ENCODE peak calls at places on chromosomes 2 and 18, in four cellular contexts. V is HL-60, K is GM12865, A is cardiac fibroblast. H is an unnamed sample.

GRCh38 chr18:12497839-12498238 is 90.1 kb downstream of the PRELID3A start:
- DNase-seq in K (no peak), A (no peak), V (no peak), H (no peak)

GRCh38 chr2:8984152-8984551 is 19.3 kb downstream of the MBOAT2 start:
- DNase-seq in V (no peak), K (peak), A (peak), H (no peak)

GRCh38 chr2:177106212-177106611 is 106.4 kb upstream of the HNRNPA3 start:
- DNase-seq in K (peak), V (no peak), A (no peak), H (no peak)

GRCh38 chr2:147525724-147526489 is 318.9 kb upstream of the ACVR2A start:
- DNase-seq in V (no peak), A (no peak), K (peak), H (no peak)

GRCh38 chr2:230008708-230009066 is 60.0 kb downstream of the SLC16A14 start:
- DNase-seq in A (no peak), V (no peak), K (no peak), H (no peak)

GRCh38 chr18:3612315-3612714 is 162.3 kb downstream of the TGIF1 start:
- DNase-seq in A (no peak), V (no peak), K (no peak), H (peak)

GRCh38 chr2:183812091-183812490 is 687.8 kb downstream of the NUP35 start:
- DNase-seq in A (no peak), V (no peak), K (no peak), H (no peak)

GRCh38 chr2:64291181-64291580 is 147.0 kb upstream of the PELI1 start:
- DNase-seq in A (peak), V (no peak), K (peak), H (peak)

GRCh38 chr2:58237741-58238140 is 3.4 kb downstream of the FANCL start:
- DNase-seq in V (no peak), A (no peak), K (peak), H (no peak)

GRCh38 chr2:43724728-43725526 is 48.7 kb upstream of the C1GALT1C1L start:
- DNase-seq in V (no peak), A (peak), K (no peak), H (no peak)

GRCh38 chr2:197215988-197216979 is 94.3 kb downstream of the ANKRD44 start:
- DNase-seq in A (peak), K (peak), V (peak), H (peak)

GRCh38 chr2:28399289-28399688 is 6.6 kb downstream of the FOSL2 start:
- DNase-seq in K (no peak), V (no peak), A (no peak), H (no peak)

GRCh38 chr2:34656632-34657031 is 1057.5 kb upstream of the FAM98A start:
- DNase-seq in V (peak), K (peak), A (no peak), H (no peak)

GRCh38 chr18:59899298-59900221 is at the start of gene PMAIP1:
- DNase-seq in V (peak), K (peak), A (peak), H (peak)

GRCh38 chr18:45688834-45689233 is 35.1 kb upstream of the SLC14A1 start:
- DNase-seq in K (peak), A (no peak), V (no peak), H (no peak)

GRCh38 chr2:193963472-193964119 is 1693.4 kb upstream of the SLC39A10 start:
- DNase-seq in V (no peak), K (peak), A (peak), H (peak)

GRCh38 chr2:171711351-171711750 is 24.1 kb downstream of the DYNC1I2 start:
- DNase-seq in V (no peak), K (no peak), A (peak), H (peak)

GRCh38 chr2:149860276-149860921 is 272.8 kb upstream of the MMADHC start:
- DNase-seq in A (peak), V (peak), K (no peak), H (peak)

GRCh38 chr2:190359896-190360376 is 16.5 kb downstream of the INPP1 start:
- DNase-seq in A (peak), K (peak), V (no peak), H (peak)

GRCh38 chr18:58605027-58606020 is 23.6 kb downstream of the ALPK2 start:
- DNase-seq in K (peak), V (no peak), A (peak), H (peak)

GRCh38 chr2:203928849-203929248 is 7.7 kb upstream of the ICOS start:
- DNase-seq in K (no peak), V (no peak), A (peak), H (no peak)

GRCh38 chr2:188971316-188971930 is 2.8 kb upstream of the COL3A1 start:
- DNase-seq in V (no peak), K (no peak), A (peak), H (peak)

GRCh38 chr2:102224824-102225739 is 38.3 kb downstream of the IL1RL2 start:
- DNase-seq in A (no peak), V (peak), K (no peak), H (no peak)

GRCh38 chr2:220096406-220096805 is 469.0 kb downstream of the SLC4A3 start:
- DNase-seq in K (no peak), A (no peak), V (no peak), H (peak)

GRCh38 chr2:8533923-8534322 is 147.9 kb upstream of the ID2 start:
- DNase-seq in V (no peak), A (no peak), K (no peak), H (no peak)

GRCh38 chr2:10584843-10585475 is 104.8 kb downstream of the NOL10 start:
- DNase-seq in V (no peak), A (peak), K (no peak), H (peak)

GRCh38 chr2:9002637-9003365 is 683 bp downstream of the MBOAT2 start:
- DNase-seq in A (peak), V (no peak), K (no peak), H (no peak)

GRCh38 chr18:41923495-41923894 is 31.5 kb upstream of the PIK3C3 start:
- DNase-seq in K (no peak), V (peak), A (no peak), H (no peak)

GRCh38 chr18:33558529-33558928 is 19.5 kb upstream of the ASXL3 start:
- DNase-seq in V (no peak), A (no peak), K (no peak), H (no peak)

GRCh38 chr18:53567935-53568574 is 656.4 kb downstream of the MBD2 start:
- DNase-seq in K (peak), V (no peak), A (peak), H (peak)

GRCh38 chr2:38836801-38837200 is 38.9 kb downstream of the DHX57 start:
- DNase-seq in A (no peak), V (no peak), K (peak), H (no peak)

GRCh38 chr18:48027401-48027931 is 97.0 kb upstream of the SMAD2 start:
- DNase-seq in K (no peak), A (no peak), V (no peak), H (peak)

GRCh38 chr18:48026216-48026615 is 95.8 kb upstream of the SMAD2 start:
- DNase-seq in A (no peak), V (no peak), K (no peak), H (no peak)

GRCh38 chr18:48029296-48029986 is 99.0 kb upstream of the SMAD2 start:
- DNase-seq in A (no peak), K (no peak), V (no peak), H (no peak)

GRCh38 chr18:48028716-48029115 is 98.3 kb upstream of the SMAD2 start:
- DNase-seq in A (no peak), K (no peak), V (no peak), H (no peak)

GRCh38 chr18:48028081-48028480 is 97.6 kb upstream of the SMAD2 start:
- DNase-seq in A (no peak), K (no peak), V (no peak), H (no peak)
- TF ChIP-seq CTCF in A (peak), K (no peak), V (no peak), H (no peak)

GRCh38 chr18:73891572-73892421 is 255.8 kb downstream of the FBXO15 start:
- DNase-seq in A (no peak), V (no peak), K (no peak), H (no peak)
- TF ChIP-seq CTCF in A (no peak), V (no peak), K (no peak), H (peak)

GRCh38 chr2:173881466-173881865 is 83.7 kb downstream of the SP3 start:
- DNase-seq in A (peak), V (peak), K (no peak), H (peak)

GRCh38 chr2:173886613-173887012 is 78.6 kb downstream of the SP3 start:
- DNase-seq in V (no peak), A (no peak), K (no peak), H (no peak)

GRCh38 chr2:173880561-173880960 is 84.6 kb downstream of the SP3 start:
- DNase-seq in V (no peak), A (no peak), K (no peak), H (no peak)

GRCh38 chr2:173881886-173882285 is 83.3 kb downstream of the SP3 start:
- DNase-seq in K (no peak), V (no peak), A (peak), H (no peak)

DNA sequence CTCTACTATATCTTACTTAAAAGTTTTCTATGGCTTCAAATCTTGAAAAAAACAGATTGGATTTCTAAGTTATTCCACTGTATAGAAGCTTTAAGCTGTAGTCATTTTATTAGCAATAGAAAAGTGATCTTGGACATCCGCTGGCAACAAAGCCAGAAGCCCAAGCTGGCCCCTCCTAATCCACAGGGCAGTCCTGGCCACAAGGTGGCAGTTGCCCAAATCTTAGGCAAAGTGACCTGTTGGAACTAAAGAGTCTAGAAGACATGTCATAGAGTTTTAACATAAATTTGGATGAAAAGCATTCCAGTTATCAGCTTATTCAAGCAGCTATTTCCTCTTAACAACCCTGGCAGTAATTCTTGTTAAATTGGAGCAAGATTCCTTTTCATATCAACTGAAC is 80.8 kb downstream of the SP3 start:
- DNase-seq in A (peak), V (no peak), K (peak), H (peak)
- TF ChIP-seq CTCF in A (peak), V (no peak), K (peak), H (peak)

DNA sequence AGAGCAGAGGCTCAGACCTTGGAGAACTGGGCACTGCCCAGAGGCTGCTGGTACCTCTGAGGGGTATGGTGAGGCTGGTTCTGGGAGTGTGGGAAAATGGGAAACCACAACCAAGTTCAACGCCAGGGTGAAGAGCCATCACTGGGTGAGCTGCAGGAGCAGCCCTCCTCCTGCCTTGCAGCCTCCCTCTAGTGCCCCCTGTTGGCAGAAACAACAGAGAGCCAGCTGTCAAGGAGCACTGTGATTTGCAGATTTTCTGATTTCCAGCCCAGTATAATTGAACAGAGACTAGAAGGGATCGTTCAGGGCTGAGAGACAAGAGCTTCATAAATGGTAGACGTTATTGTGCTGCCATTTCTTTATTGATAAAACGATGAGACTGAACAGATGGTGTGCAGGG is 50.5 kb downstream of the MAPK4 start:
- DNase-seq in V (no peak), A (no peak), K (peak), H (no peak)
- TF ChIP-seq CTCF in V (peak), A (no peak), K (peak), H (no peak)

DNA sequence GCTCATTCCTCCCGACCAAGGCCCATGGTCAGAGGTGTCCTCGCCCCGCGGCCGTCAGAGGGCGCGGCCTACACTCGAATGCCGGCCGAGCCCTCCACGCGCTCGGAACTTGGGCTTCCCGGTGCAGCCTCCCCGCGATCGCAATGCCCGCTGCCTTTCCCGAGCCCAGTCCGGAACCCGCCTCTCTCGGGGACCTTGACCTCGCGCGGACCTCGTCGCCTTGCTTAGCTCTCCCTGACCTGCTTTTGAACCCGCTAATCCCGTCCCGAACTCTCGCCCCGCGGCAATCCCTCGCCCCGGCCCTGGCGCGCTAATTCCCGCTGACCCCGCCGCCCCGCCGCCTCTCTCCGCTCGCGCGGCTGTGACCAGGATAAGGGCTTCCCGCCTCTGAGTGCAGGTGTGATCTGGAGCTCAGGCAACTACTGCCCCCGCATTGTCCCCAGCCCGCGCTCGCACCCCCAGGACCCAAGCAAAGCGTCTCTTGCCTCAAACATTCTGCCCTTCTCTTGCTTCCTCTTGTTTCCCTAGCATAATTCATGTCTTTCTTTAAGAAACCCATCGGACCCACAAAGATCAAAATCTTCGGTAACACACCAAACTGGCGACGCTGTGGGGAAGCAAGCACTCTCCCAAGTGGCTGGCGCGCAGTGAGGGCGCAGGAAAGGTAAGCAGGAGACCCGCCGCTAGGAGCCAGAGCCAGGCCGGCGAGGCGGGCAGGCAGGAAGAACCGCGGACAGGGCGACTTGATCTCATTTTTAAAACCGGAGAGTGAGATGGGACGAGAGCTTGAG is 46.6 kb upstream of the ATP6V1B1 start:
- DNase-seq in V (no peak), K (no peak), A (no peak), H (no peak)
- TF ChIP-seq CTCF in V (no peak), K (no peak), A (peak), H (no peak)

GRCh38 chr2:211089127-211089526 is 532.7 kb downstream of the CPS1 start:
- DNase-seq in V (no peak), K (no peak), A (no peak), H (no peak)

GRCh38 chr2:211093743-211094303 is 537.4 kb downstream of the CPS1 start:
- DNase-seq in A (peak), V (no peak), K (peak), H (no peak)
- TF ChIP-seq CTCF in A (peak), V (peak), K (peak), H (peak)

GRCh38 chr2:20916604-20917286 is 93.8 kb upstream of the LDAH start:
- DNase-seq in A (peak), V (no peak), K (no peak), H (peak)
- TF ChIP-seq CTCF in A (peak), V (no peak), K (peak), H (no peak)

GRCh38 chr2:168119519-168120141 is 127.8 kb downstream of the STK39 start:
- DNase-seq in V (peak), K (peak), A (peak), H (peak)

GRCh38 chr2:168118733-168119518 is 128.5 kb downstream of the STK39 start:
- DNase-seq in A (peak), K (peak), V (peak), H (peak)

GRCh38 chr2:168116448-168116847 is 130.9 kb downstream of the STK39 start:
- DNase-seq in K (no peak), V (no peak), A (no peak), H (no peak)

GRCh38 chr2:168120310-168120709 is 127.1 kb downstream of the STK39 start:
- DNase-seq in V (no peak), K (no peak), A (no peak), H (no peak)

GRCh38 chr2:168120730-168121129 is 126.7 kb downstream of the STK39 start:
- DNase-seq in K (no peak), V (no peak), A (no peak), H (no peak)
- TF ChIP-seq CTCF in K (no peak), V (no peak), A (no peak), H (no peak)